ENCODE peak calls at places on chromosomes 11 and 22, in four cellular contexts. X is ovary, D is A549, B is tibial nerve. S is an unnamed sample.

GRCh38 chr11:61896665-61897386 is 5.5 kb upstream of the FADS3 start:
- DNase-seq in D (no peak), B (no peak), X (no peak), S (no peak)

GRCh38 chr11:72358461-72359405 is 75.6 kb downstream of the CLPB start:
- DNase-seq in B (no peak), D (no peak), X (no peak), S (no peak)

GRCh38 chr11:124951341-124951740 is 2.7 kb upstream of the CCDC15 start:
- DNase-seq in B (no peak), D (no peak), X (no peak), S (no peak)

GRCh38 chr11:129815596-129816461 is at the start of gene TMEM45B:
- DNase-seq in D (no peak), B (no peak), X (no peak), S (no peak)

GRCh38 chr11:63839508-63840355 is 822 bp downstream of the MARK2 start:
- DNase-seq in D (no peak), X (peak), B (peak), S (no peak)

GRCh38 chr11:69398529-69399492 is 82.7 kb upstream of the LINC01488 start:
- DNase-seq in X (no peak), D (no peak), B (no peak), S (no peak)

GRCh38 chr11:74466916-74467885 is at the start of gene KCNE3:
- DNase-seq in B (no peak), X (peak), D (no peak), S (no peak)

GRCh38 chr11:12448131-12448939 is 71.0 kb downstream of the PARVA start:
- DNase-seq in B (no peak), X (no peak), D (no peak), S (no peak)

GRCh38 chr22:39956932-39957664 is 3.1 kb upstream of the TMA7B start:
- DNase-seq in D (no peak), B (no peak), X (no peak), S (no peak)

GRCh38 chr11:69542314-69543168 is 61.1 kb downstream of the LINC01488 start:
- DNase-seq in B (no peak), D (no peak), X (no peak), S (no peak)

GRCh38 chr11:45060707-45061106 is 85.7 kb upstream of the PRDM11 start:
- DNase-seq in X (no peak), B (no peak), D (no peak), S (no peak)

GRCh38 chr11:45102810-45103621 is 43.4 kb upstream of the PRDM11 start:
- DNase-seq in D (peak), B (peak), X (no peak), S (peak)

GRCh38 chr11:65432133-65432650 is 9.6 kb downstream of the NEAT1 start:
- DNase-seq in D (no peak), B (no peak), X (no peak), S (no peak)

GRCh38 chr11:113839842-113840241 is 35.5 kb downstream of the USP28 start:
- DNase-seq in X (no peak), D (no peak), B (no peak), S (no peak)

GRCh38 chr11:96012086-96012824 is 88.3 kb upstream of the MTMR2 start:
- DNase-seq in B (peak), X (no peak), D (peak), S (no peak)

GRCh38 chr11:61888043-61888442 is 3.3 kb downstream of the FADS3 start:
- DNase-seq in D (no peak), B (peak), X (no peak), S (no peak)

GRCh38 chr11:34536056-34536455 is 22.5 kb upstream of the ELF5 start:
- DNase-seq in X (no peak), B (no peak), D (no peak), S (no peak)

GRCh38 chr11:103624708-103625623 is 411.5 kb upstream of the DDI1 start:
- DNase-seq in B (no peak), X (no peak), D (peak), S (no peak)

GRCh38 chr11:7536102-7536501 is 22.3 kb downstream of the PPFIBP2 start:
- DNase-seq in X (no peak), D (peak), B (no peak), S (peak)

GRCh38 chr11:116567721-116568242 is 205.0 kb downstream of the BUD13 start:
- DNase-seq in D (no peak), B (no peak), X (no peak), S (no peak)

GRCh38 chr11:40162901-40163300 is 1296.6 kb downstream of the LRRC4C start:
- DNase-seq in D (no peak), X (no peak), B (no peak), S (no peak)

GRCh38 chr22:45302047-45302446 is 7.7 kb upstream of the FAM118A start:
- DNase-seq in B (no peak), D (peak), X (no peak), S (no peak)

GRCh38 chr11:12165237-12165875 is 55.0 kb downstream of the MICAL2 start:
- DNase-seq in D (no peak), X (no peak), B (no peak), S (no peak)

GRCh38 chr11:94652735-94653284 is 85.6 kb downstream of the PIWIL4 start:
- DNase-seq in X (no peak), B (no peak), D (no peak), S (no peak)

GRCh38 chr22:44550666-44551491 is 52.8 kb upstream of the RTL6 start:
- DNase-seq in D (no peak), B (no peak), X (peak), S (peak)

GRCh38 chr11:130390071-130390758 is 38.2 kb downstream of the ADAMTS8 start:
- DNase-seq in B (peak), D (peak), X (no peak), S (no peak)

GRCh38 chr11:117837791-117838190 is 13.2 kb upstream of the FXYD2 start:
- DNase-seq in X (no peak), B (no peak), D (no peak), S (peak)

GRCh38 chr11:79807506-79807905 is 366.7 kb upstream of the TENM4 start:
- DNase-seq in X (no peak), D (no peak), B (no peak), S (no peak)

GRCh38 chr22:49394116-49394785 is 433.4 kb downstream of the BRD1 start:
- DNase-seq in B (no peak), D (no peak), X (no peak), S (no peak)
- H3K4me3 ChIP-seq in B (no peak), D (no peak), X (no peak), S (no peak)

DNA sequence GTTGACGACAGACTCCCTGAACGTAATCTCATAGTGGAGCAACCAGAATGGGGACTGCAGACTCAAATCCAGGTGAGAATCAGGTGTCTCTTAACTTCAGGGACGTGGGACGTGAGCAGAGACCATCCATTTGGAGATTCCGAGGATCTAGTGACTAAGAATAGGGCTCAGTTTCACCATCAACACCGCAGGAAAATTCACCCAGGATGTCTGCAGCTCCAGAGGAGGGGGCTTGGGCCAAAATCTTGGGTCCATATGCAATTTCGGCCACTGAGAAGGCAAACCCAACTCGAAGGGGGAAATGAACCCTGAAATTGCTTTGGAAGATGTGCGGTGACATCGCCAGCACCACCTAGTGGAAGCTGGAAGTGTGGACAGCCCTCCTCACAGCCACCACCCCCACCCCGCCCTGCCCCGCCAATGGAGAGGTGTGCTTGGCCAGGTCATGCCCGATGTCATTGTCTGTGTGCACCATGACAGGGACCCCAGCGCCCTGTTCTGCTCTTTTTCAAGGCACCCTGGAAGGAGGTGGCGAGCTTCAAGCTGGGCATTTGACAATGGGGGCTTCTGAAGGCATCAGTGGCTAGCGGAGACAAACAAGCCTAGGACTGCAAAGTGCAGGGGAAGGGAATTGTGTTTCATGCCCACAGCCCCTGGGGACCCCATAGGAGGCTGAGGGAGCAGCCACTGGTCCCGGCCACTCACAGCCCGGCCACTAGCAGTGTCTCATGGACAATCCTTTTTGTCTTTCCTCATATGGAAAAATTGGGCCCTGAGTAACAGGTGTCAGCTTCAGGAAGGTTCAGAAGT is 24.8 kb downstream of the APOL1 start:
- DNase-seq in B (no peak), D (peak), X (peak), S (no peak)
- TF ChIP-seq CTCF in B (peak), D (peak), X (peak), S (no peak)

GRCh38 chr22:38872172-38872830 is at the start of gene CBX6:
- DNase-seq in B (peak), D (peak), X (peak), S (peak)
- TF ChIP-seq POLR2A in B (peak), D (peak), X (peak), S (no peak)

GRCh38 chr11:58575377-58576020 is at the start of gene LPXN:
- DNase-seq in B (peak), X (no peak), D (no peak), S (no peak)
- H3K4me3 ChIP-seq in B (peak), X (no peak), D (peak), S (no peak)

GRCh38 chr22:47605441-47605840 is 843.0 kb downstream of the TBC1D22A start:
- DNase-seq in D (no peak), B (no peak), X (no peak), S (no peak)
- TF ChIP-seq CTCF in D (no peak), B (no peak), X (no peak), S (no peak)

GRCh38 chr11:75768112-75768908 is at the start of gene DGAT2:
- DNase-seq in D (peak), X (peak), B (peak), S (no peak)
- TF ChIP-seq POLR2A in D (no peak), X (no peak), B (no peak), S (no peak)

GRCh38 chr11:1486054-1486825 is at the start of gene MOB2:
- DNase-seq in B (no peak), D (no peak), X (peak), S (no peak)
- H3K4me3 ChIP-seq in B (peak), D (no peak), X (peak), S (no peak)

GRCh38 chr22:19619144-19620009 is 94.9 kb upstream of the SEPTIN5 start:
- DNase-seq in D (no peak), B (no peak), X (no peak), S (no peak)
- TF ChIP-seq CTCF in D (no peak), B (no peak), X (no peak), S (no peak)

GRCh38 chr22:30262112-30262511 is 4.5 kb downstream of the OSM start:
- DNase-seq in B (no peak), X (no peak), D (no peak), S (no peak)

GRCh38 chr22:30260682-30261081 is 6.0 kb downstream of the OSM start:
- DNase-seq in X (no peak), D (no peak), B (no peak), S (no peak)

GRCh38 chr22:30260276-30260675 is 6.4 kb downstream of the OSM start:
- DNase-seq in X (no peak), B (no peak), D (no peak), S (no peak)

GRCh38 chr22:30262917-30263741 is 3.5 kb downstream of the OSM start:
- DNase-seq in X (peak), D (no peak), B (peak), S (peak)

DNA sequence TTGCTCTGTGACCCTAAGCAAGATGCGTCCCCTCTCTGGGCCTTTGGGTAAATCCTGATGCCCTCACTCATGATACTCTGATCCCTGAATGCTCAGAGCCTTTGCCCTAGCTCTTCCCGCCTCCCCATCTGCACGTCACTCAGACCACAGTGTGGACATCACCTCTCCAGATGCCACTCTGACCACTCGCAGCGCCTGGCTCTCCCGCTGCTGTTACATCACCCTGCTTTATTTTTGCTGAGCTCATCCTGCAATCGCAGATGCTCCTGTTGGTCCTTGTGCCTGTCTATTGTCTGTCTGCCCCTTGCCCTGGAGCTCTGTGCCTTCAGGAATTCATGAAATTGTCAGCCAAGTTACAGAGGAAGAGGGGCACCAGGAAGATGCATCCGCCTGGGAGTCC is 5.5 kb downstream of the OSM start:
- DNase-seq in D (no peak), B (no peak), X (no peak), S (no peak)
- TF ChIP-seq POLR2A in D (no peak), B (no peak), X (no peak), S (no peak)

GRCh38 chr22:27502327-27502726 is 299.2 kb downstream of the MN1 start:
- DNase-seq in D (no peak), X (no peak), B (no peak), S (no peak)

GRCh38 chr22:27494821-27495220 is 306.7 kb downstream of the MN1 start:
- DNase-seq in X (no peak), B (no peak), D (no peak), S (no peak)

GRCh38 chr22:27501191-27501936 is 300.2 kb downstream of the MN1 start:
- DNase-seq in D (no peak), B (no peak), X (no peak), S (no peak)

GRCh38 chr22:27495325-27495724 is 306.2 kb downstream of the MN1 start:
- DNase-seq in B (no peak), D (no peak), X (no peak), S (no peak)

DNA sequence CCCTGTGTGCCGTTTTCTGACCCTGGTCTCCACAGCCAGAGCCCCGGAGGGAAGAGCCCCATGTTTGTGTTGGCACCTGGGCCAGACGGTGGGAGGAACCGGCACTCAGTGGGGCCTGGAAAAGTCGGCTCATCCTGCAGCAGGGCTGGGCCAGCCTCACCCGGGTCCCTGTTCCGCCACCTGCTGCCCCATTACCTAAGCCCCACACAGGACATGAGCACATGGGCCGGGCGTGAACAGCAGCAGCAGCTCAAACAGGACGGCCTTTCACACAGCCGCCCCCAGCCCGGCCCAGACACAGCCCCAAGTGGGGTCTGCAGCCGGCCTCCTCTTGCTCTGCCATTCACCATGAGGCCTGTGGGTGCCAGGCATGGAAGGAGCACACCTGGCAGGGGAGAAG is 302.4 kb downstream of the MN1 start:
- DNase-seq in X (no peak), D (no peak), B (no peak), S (no peak)
- H3K4me3 ChIP-seq in X (no peak), D (no peak), B (no peak), S (no peak)